ENCODE peak calls at places on chromosomes 7 and 10, in five cellular contexts. H, A, T, L and W are unnamed samples.

GRCh38 chr7:17963281-17963680 is 23.0 kb upstream of the SNX13 start:
- DNase-seq in T (no peak), L (no peak), A (no peak), H (peak; percentile 57), W (no peak)

GRCh38 chr10:47063858-47064257 is 152.6 kb downstream of the PTPN20 start:
- DNase-seq in A (no peak), L (no peak), T (no peak), H (no peak), W (no peak)

GRCh38 chr10:48227213-48227612 is 47.3 kb downstream of the FRMPD2 start:
- DNase-seq in T (no peak), H (no peak), A (no peak), L (no peak), W (no peak)

GRCh38 chr7:149741629-149742028 is 31.8 kb downstream of the ZNF467 start:
- DNase-seq in H (peak; percentile 64), L (no peak), A (peak; percentile 34), T (no peak), W (no peak)

GRCh38 chr10:92691042-92691590 is 1.4 kb downstream of the HHEX start:
- DNase-seq in A (no peak), H (no peak), L (no peak), T (no peak), W (no peak)

GRCh38 chr7:85773116-85773783 is 586.4 kb upstream of the SEMA3D start:
- DNase-seq in H (peak; percentile 58), A (no peak), L (no peak), T (no peak), W (no peak)

GRCh38 chr10:13773043-13773442 is 186.3 kb downstream of the PRPF18 start:
- DNase-seq in T (no peak), L (no peak), A (no peak), H (no peak), W (no peak)

GRCh38 chr10:43214071-43214955 is 52.6 kb downstream of the RASGEF1A start:
- DNase-seq in T (no peak), A (no peak), L (no peak), H (peak; percentile 50), W (no peak)

GRCh38 chr10:69348824-69349541 is 67.7 kb downstream of the TACR2 start:
- DNase-seq in L (peak; percentile 20), H (peak; percentile 94), A (peak; percentile 67), T (no peak), W (peak; percentile 27)

GRCh38 chr10:43249151-43249961 is 17.5 kb downstream of the RASGEF1A start:
- DNase-seq in A (no peak), L (peak; percentile 1), H (no peak), T (no peak), W (no peak)

GRCh38 chr10:113291413-113291812 is 261.4 kb upstream of the HABP2 start:
- DNase-seq in T (no peak), L (no peak), A (no peak), H (no peak), W (no peak)

GRCh38 chr7:103076767-103077166 is 1.8 kb downstream of the ARMC10 start:
- DNase-seq in H (no peak), A (no peak), T (no peak), L (no peak), W (no peak)

GRCh38 chr10:86851329-86852207 is 95.1 kb downstream of the BMPR1A start:
- DNase-seq in H (peak; percentile 60), T (no peak), L (peak; percentile 32), A (no peak), W (no peak)